ENCODE peak calls at places on chromosomes 3 and 15, in four cellular contexts. One of them, this sample, is unnamed.

GRCh38 chr3:161163297-161163696 is 57.8 kb upstream of the NMD3 start:
- DNase-seq in K562: no peak
- DNase-seq in GM12878: no peak
- DNase-seq in GM12891: no peak
- DNase-seq in this sample: peak; percentile 42

GRCh38 chr15:28125673-28126651 is 26.8 kb upstream of the OCA2 start:
- DNase-seq in K562: peak; percentile 48
- DNase-seq in GM12878: no peak
- DNase-seq in GM12891: no peak
- DNase-seq in this sample: peak; percentile 17

GRCh38 chr3:28207000-28207733 is 34.3 kb upstream of the CMC1 start:
- DNase-seq in K562: no peak
- DNase-seq in GM12878: no peak
- DNase-seq in GM12891: no peak
- DNase-seq in this sample: no peak

GRCh38 chr15:44788748-44789147 is 52.4 kb downstream of the TRIM69 start:
- DNase-seq in K562: no peak
- DNase-seq in GM12878: no peak
- DNase-seq in GM12891: no peak
- DNase-seq in this sample: no peak

GRCh38 chr3:172040976-172041963 is 1.9 kb downstream of the FNDC3B start:
- DNase-seq in K562: no peak
- DNase-seq in GM12878: no peak
- DNase-seq in GM12891: no peak
- DNase-seq in this sample: no peak

GRCh38 chr15:81293728-81294500 is 30.0 kb downstream of the STARD5 start:
- DNase-seq in K562: no peak
- DNase-seq in GM12878: peak; percentile 98
- DNase-seq in GM12891: peak; percentile 37
- DNase-seq in this sample: peak; percentile 82

GRCh38 chr15:45113380-45113990 is 487 bp downstream of the DUOX2 start:
- DNase-seq in K562: no peak
- DNase-seq in GM12878: no peak
- DNase-seq in GM12891: no peak
- DNase-seq in this sample: no peak

GRCh38 chr15:75531041-75531450 is 48.1 kb downstream of the PTPN9 start:
- DNase-seq in K562: no peak
- DNase-seq in GM12878: no peak
- DNase-seq in GM12891: no peak
- DNase-seq in this sample: no peak

GRCh38 chr15:88615303-88616107 is 5.6 kb upstream of the AEN start:
- DNase-seq in K562: no peak
- DNase-seq in GM12878: no peak
- DNase-seq in GM12891: no peak
- DNase-seq in this sample: no peak

GRCh38 chr3:34570916-34571705 is 772.7 kb downstream of the PDCD6IP start:
- DNase-seq in K562: no peak
- DNase-seq in GM12878: no peak
- DNase-seq in GM12891: no peak
- DNase-seq in this sample: no peak

GRCh38 chr3:28077566-28077965 is 163.9 kb upstream of the CMC1 start:
- DNase-seq in K562: no peak
- DNase-seq in GM12878: no peak
- DNase-seq in GM12891: no peak
- DNase-seq in this sample: no peak

GRCh38 chr15:84761534-84762190 is 13.3 kb downstream of the ZNF592 start:
- DNase-seq in K562: no peak
- DNase-seq in GM12878: no peak
- DNase-seq in GM12891: no peak
- DNase-seq in this sample: no peak

GRCh38 chr3:130699765-130700164 is 46.9 kb downstream of the PIK3R4 start:
- DNase-seq in K562: peak; percentile 12
- DNase-seq in GM12878: no peak
- DNase-seq in GM12891: no peak
- DNase-seq in this sample: peak; percentile 12

GRCh38 chr15:63876085-63876662 is 42.4 kb upstream of the HERC1 start:
- DNase-seq in K562: no peak
- DNase-seq in GM12878: no peak
- DNase-seq in GM12891: no peak
- DNase-seq in this sample: no peak

GRCh38 chr15:62691008-62691407 is 351.5 kb upstream of the TPM1 start:
- DNase-seq in K562: no peak
- DNase-seq in GM12878: no peak
- DNase-seq in GM12891: no peak
- DNase-seq in this sample: no peak

GRCh38 chr3:189338366-189338765 is 166.6 kb downstream of the TPRG1 start:
- DNase-seq in K562: no peak
- DNase-seq in GM12878: no peak
- DNase-seq in GM12891: no peak
- DNase-seq in this sample: no peak

GRCh38 chr3:113617726-113618125 is 78.7 kb downstream of the USF3 start:
- DNase-seq in K562: no peak
- DNase-seq in GM12878: no peak
- DNase-seq in GM12891: no peak
- DNase-seq in this sample: no peak

GRCh38 chr3:69144631-69145244 is 22.3 kb upstream of the LMOD3 start:
- DNase-seq in K562: no peak
- DNase-seq in GM12878: no peak
- DNase-seq in GM12891: no peak
- DNase-seq in this sample: no peak

GRCh38 chr3:128940252-128940651 is 53.6 kb downstream of the CFAP92 start:
- DNase-seq in K562: no peak
- DNase-seq in GM12878: no peak
- DNase-seq in GM12891: no peak
- DNase-seq in this sample: no peak

GRCh38 chr15:89656116-89656815 is 999 bp upstream of the KIF7 start:
- DNase-seq in K562: no peak
- DNase-seq in GM12878: no peak
- DNase-seq in GM12891: no peak
- DNase-seq in this sample: no peak

GRCh38 chr3:14451844-14452533 is 49.6 kb downstream of the SLC6A6 start:
- DNase-seq in K562: no peak
- DNase-seq in GM12878: no peak
- DNase-seq in GM12891: no peak
- DNase-seq in this sample: no peak

GRCh38 chr3:156181509-156181908 is 61.1 kb downstream of the KCNAB1 start:
- DNase-seq in K562: no peak
- DNase-seq in GM12878: no peak
- DNase-seq in GM12891: no peak
- DNase-seq in this sample: peak; percentile 3

GRCh38 chr3:167346171-167346570 is 33.9 kb downstream of the ZBBX start:
- DNase-seq in K562: no peak
- DNase-seq in GM12878: no peak
- DNase-seq in GM12891: no peak
- DNase-seq in this sample: no peak

GRCh38 chr3:183252973-183253363 is at the start of gene B3GNT5:
- DNase-seq in K562: peak; percentile 74
- DNase-seq in GM12878: no peak
- DNase-seq in GM12891: no peak
- DNase-seq in this sample: peak; percentile 32

GRCh38 chr3:128549283-128550112 is 56.5 kb upstream of the GATA2 start:
- DNase-seq in K562: peak; percentile 81
- DNase-seq in GM12878: no peak
- DNase-seq in GM12891: no peak
- DNase-seq in this sample: no peak

GRCh38 chr15:57500979-57501576 is 90.6 kb upstream of the MYZAP start:
- DNase-seq in K562: no peak
- DNase-seq in GM12878: no peak
- DNase-seq in GM12891: no peak
- DNase-seq in this sample: no peak

GRCh38 chr3:105812194-105812586 is 56.6 kb downstream of the CBLB start:
- DNase-seq in K562: no peak
- DNase-seq in GM12878: no peak
- DNase-seq in GM12891: no peak
- DNase-seq in this sample: no peak

GRCh38 chr15:85976986-85977385 is 102.7 kb upstream of the AGBL1 start:
- DNase-seq in K562: no peak
- DNase-seq in GM12878: no peak
- DNase-seq in GM12891: no peak
- DNase-seq in this sample: no peak

GRCh38 chr3:58308728-58309127 is 2.4 kb downstream of the HTD2 start:
- DNase-seq in K562: no peak
- DNase-seq in GM12878: no peak
- DNase-seq in GM12891: no peak
- DNase-seq in this sample: no peak

GRCh38 chr15:59051867-59052861 is 52.8 kb upstream of the CCNB2 start:
- DNase-seq in K562: no peak
- DNase-seq in GM12878: no peak
- DNase-seq in GM12891: no peak
- DNase-seq in this sample: no peak
- TF ChIP-seq SPI1 in K562: no peak
- TF ChIP-seq SPI1 in GM12878: no peak
- TF ChIP-seq SPI1 in GM12891: no peak
- TF ChIP-seq SPI1 in this sample: no peak

GRCh38 chr3:177209509-177209908 is 12.2 kb upstream of the TBL1XR1 start:
- DNase-seq in K562: no peak
- DNase-seq in GM12878: no peak
- DNase-seq in GM12891: no peak
- DNase-seq in this sample: no peak
- TF ChIP-seq SPI1 in K562: no peak
- TF ChIP-seq SPI1 in GM12878: no peak
- TF ChIP-seq SPI1 in GM12891: no peak
- TF ChIP-seq SPI1 in this sample: no peak

DNA sequence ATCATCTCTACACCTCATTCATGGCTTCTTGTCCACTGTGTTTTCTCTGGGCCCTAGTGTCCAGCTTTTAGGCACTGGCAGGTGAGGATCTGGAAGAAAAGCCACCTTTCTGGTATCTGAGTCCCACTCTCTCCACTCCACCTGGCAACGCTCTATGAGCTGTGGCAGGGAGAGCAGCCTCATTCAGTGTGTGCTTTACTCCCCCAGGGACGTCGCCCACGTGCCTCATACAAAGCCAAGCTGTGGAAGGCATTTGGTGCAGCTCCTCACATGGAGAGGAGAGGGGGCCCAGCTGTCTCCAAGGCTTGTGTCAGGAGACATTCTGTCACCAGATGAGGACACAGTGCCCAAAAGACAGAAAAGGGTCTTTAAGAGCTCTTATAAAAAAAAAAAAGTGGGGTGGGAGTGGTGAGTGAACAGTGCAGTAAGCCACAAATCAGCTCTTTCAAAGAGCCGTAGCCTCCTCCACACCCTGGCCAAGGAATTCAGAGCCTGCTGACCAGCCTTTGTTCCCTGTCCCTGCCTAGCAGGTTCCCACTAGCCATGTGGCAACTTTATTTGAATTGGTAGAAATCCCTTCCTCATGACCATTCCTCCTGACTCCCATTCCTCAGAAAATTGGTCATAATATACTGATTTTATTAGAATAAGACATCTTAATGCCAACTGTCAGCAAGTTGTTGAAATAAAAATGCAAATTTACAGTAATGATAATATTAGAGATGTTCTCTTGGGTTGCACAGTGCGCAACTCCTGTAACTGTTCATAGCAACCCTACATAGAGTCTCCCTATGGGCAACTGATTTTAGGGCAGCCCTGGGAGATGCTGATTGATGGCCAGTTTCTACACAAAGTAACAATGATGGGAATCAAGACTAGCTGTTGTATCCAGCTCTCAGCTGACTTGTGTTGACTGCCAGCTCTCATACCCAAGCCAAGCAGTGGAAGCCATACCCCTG is 29.5 kb downstream of the GALNT15 start:
- DNase-seq in K562: no peak
- DNase-seq in GM12878: no peak
- DNase-seq in GM12891: no peak
- DNase-seq in this sample: no peak
- TF ChIP-seq SPI1 in K562: no peak
- TF ChIP-seq SPI1 in GM12878: no peak
- TF ChIP-seq SPI1 in GM12891: no peak
- TF ChIP-seq SPI1 in this sample: no peak

GRCh38 chr15:98063871-98064270 is 103.4 kb downstream of the ARRDC4 start:
- DNase-seq in K562: no peak
- DNase-seq in GM12878: no peak
- DNase-seq in GM12891: no peak
- DNase-seq in this sample: no peak
- TF ChIP-seq SPI1 in K562: no peak
- TF ChIP-seq SPI1 in GM12878: no peak
- TF ChIP-seq SPI1 in GM12891: no peak
- TF ChIP-seq SPI1 in this sample: no peak

GRCh38 chr3:141094851-141095545 is 43.9 kb downstream of the SPSB4 start:
- DNase-seq in K562: no peak
- DNase-seq in GM12878: no peak
- DNase-seq in GM12891: no peak
- DNase-seq in this sample: no peak
- TF ChIP-seq SPI1 in K562: no peak
- TF ChIP-seq SPI1 in GM12878: no peak
- TF ChIP-seq SPI1 in GM12891: no peak
- TF ChIP-seq SPI1 in this sample: no peak

GRCh38 chr3:195880037-195880431 is 28.3 kb downstream of the TNK2 start:
- DNase-seq in K562: no peak
- DNase-seq in GM12878: no peak
- DNase-seq in GM12891: no peak
- DNase-seq in this sample: no peak

GRCh38 chr3:195882002-195882441 is 26.3 kb downstream of the TNK2 start:
- DNase-seq in K562: no peak
- DNase-seq in GM12878: no peak
- DNase-seq in GM12891: no peak
- DNase-seq in this sample: no peak

GRCh38 chr3:195879416-195880036 is 28.8 kb downstream of the TNK2 start:
- DNase-seq in K562: no peak
- DNase-seq in GM12878: no peak
- DNase-seq in GM12891: no peak
- DNase-seq in this sample: no peak

GRCh38 chr3:195883160-195883559 is 25.2 kb downstream of the TNK2 start:
- DNase-seq in K562: no peak
- DNase-seq in GM12878: no peak
- DNase-seq in GM12891: no peak
- DNase-seq in this sample: no peak

DNA sequence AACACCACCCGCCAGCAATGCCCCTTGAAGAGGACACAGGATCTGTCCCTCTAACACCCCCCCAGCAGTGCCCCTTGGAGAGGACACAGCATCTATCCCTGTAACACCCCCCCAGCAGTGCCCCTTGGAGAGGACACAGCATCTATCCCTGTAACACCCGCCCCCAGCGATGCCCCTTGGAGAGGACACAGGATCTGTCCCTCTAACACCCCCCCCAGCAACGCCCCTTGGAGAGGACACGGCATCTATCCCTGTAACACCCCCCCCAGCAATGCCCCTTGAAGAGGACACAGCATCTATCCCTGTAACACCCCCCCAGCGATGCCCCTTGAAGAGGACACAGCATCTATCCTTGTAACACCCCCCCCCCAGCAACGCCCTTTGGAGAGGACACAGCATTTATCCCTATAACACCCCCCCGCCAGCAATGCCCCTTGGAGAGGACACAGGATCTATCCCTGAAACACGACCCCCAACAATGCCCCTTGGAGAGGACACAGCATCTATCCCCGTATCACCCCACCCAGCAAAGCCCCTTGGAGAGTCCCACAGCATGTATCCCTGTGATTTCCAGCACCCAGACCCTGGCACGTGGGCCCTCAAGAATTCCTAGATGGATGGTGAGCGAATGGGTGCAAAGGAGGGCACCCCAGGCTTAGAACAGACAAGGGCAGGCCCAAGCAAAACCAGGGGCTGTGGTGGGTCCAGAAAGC is 26.9 kb downstream of the TNK2 start:
- DNase-seq in K562: no peak
- DNase-seq in GM12878: no peak
- DNase-seq in GM12891: no peak
- DNase-seq in this sample: no peak
- TF ChIP-seq SPI1 in K562: no peak
- TF ChIP-seq SPI1 in GM12878: no peak
- TF ChIP-seq SPI1 in GM12891: no peak
- TF ChIP-seq SPI1 in this sample: no peak

GRCh38 chr3:54892168-54892567 is 35.7 kb downstream of the LRTM1 start:
- DNase-seq in K562: no peak
- DNase-seq in GM12878: no peak
- DNase-seq in GM12891: no peak
- DNase-seq in this sample: no peak
- TF ChIP-seq SPI1 in K562: no peak
- TF ChIP-seq SPI1 in GM12878: no peak
- TF ChIP-seq SPI1 in GM12891: no peak
- TF ChIP-seq SPI1 in this sample: no peak

This sample was measured in HL-60.